ENCODE peak calls at places on chromosome 20, in six cellular contexts. K is NB4, R is A549, Z is heart left ventricle, N is GM12865, M is bronchial epithelial cell. S is an unnamed sample.

GRCh38 chr20:4406627-4407026 is 315.1 kb upstream of the PRND start:
- DNase-seq in R (no peak), K (no peak), Z (no peak), M (peak), N (no peak), S (peak)

GRCh38 chr20:45890077-45890996 is 671 bp downstream of the NEURL2 start:
- DNase-seq in R (peak), Z (peak), N (peak), K (no peak), M (peak), S (peak)

GRCh38 chr20:18288748-18289705 is 700 bp downstream of the ZNF133 start:
- DNase-seq in Z (no peak), M (no peak), N (peak), K (peak), R (peak), S (peak)

GRCh38 chr20:8155848-8156602 is 24.0 kb downstream of the PLCB1 start:
- DNase-seq in R (no peak), N (no peak), Z (peak), K (no peak), M (no peak), S (peak)

GRCh38 chr20:38649275-38649891 is 47.8 kb downstream of the ARHGAP40 start:
- DNase-seq in M (peak), Z (no peak), K (peak), N (peak), R (no peak), S (no peak)

GRCh38 chr20:38061109-38061508 is 27.6 kb downstream of the RPRD1B start:
- DNase-seq in N (peak), R (no peak), M (peak), Z (no peak), K (no peak), S (no peak)

GRCh38 chr20:25447671-25448070 is 40.2 kb downstream of the GINS1 start:
- DNase-seq in Z (no peak), M (no peak), N (no peak), R (no peak), K (no peak), S (no peak)

GRCh38 chr20:59568509-59569024 is 35.8 kb upstream of the PHACTR3 start:
- DNase-seq in K (peak), R (no peak), Z (no peak), M (no peak), N (no peak), S (no peak)

GRCh38 chr20:4064118-4064962 is 49.0 kb upstream of the RNF24 start:
- DNase-seq in R (peak), N (no peak), K (peak), Z (peak), M (peak), S (peak)

GRCh38 chr20:13081877-13082276 is 73.1 kb downstream of the SPTLC3 start:
- DNase-seq in N (no peak), K (no peak), Z (no peak), M (no peak), R (no peak), S (no peak)

GRCh38 chr20:61135966-61136365 is 116.1 kb upstream of the CDH4 start:
- DNase-seq in N (no peak), M (no peak), R (no peak), K (no peak), Z (no peak), S (no peak)

GRCh38 chr20:5150226-5151076 is 23.6 kb downstream of the CDS2 start:
- DNase-seq in Z (peak), R (no peak), M (no peak), K (no peak), N (no peak), S (peak)

GRCh38 chr20:57834306-57834863 is 124.6 kb upstream of the PMEPA1 start:
- DNase-seq in Z (no peak), R (no peak), N (no peak), M (no peak), K (no peak), S (no peak)

GRCh38 chr20:59858425-59858824 is 75.0 kb downstream of the SYCP2 start:
- DNase-seq in N (no peak), R (no peak), K (no peak), M (no peak), Z (no peak), S (no peak)

GRCh38 chr20:47326718-47327137 is 29.8 kb downstream of the ZMYND8 start:
- DNase-seq in M (no peak), Z (no peak), N (no peak), K (no peak), R (no peak), S (peak)

GRCh38 chr20:57346477-57346876 is 4.6 kb upstream of the RAE1 start:
- DNase-seq in R (peak), K (peak), Z (peak), M (peak), N (peak), S (peak)

GRCh38 chr20:5482791-5483190 is 166.0 kb upstream of the PROKR2 start:
- DNase-seq in Z (no peak), R (no peak), M (no peak), N (no peak), K (no peak), S (no peak)

GRCh38 chr20:63579017-63579705 is 5.1 kb upstream of the HELZ2 start:
- DNase-seq in R (no peak), M (no peak), N (no peak), K (peak), Z (no peak), S (no peak)

GRCh38 chr20:63879264-63879663 is 14.2 kb downstream of the TPD52L2 start:
- DNase-seq in K (no peak), N (no peak), Z (no peak), M (no peak), R (no peak), S (no peak)

GRCh38 chr20:56391596-56392281 is at the start of gene AURKA:
- DNase-seq in Z (no peak), K (no peak), N (no peak), M (no peak), R (no peak), S (no peak)

GRCh38 chr20:59004493-59004762 is 2.6 kb downstream of the CTSZ start:
- DNase-seq in R (no peak), K (no peak), M (no peak), N (no peak), Z (peak), S (no peak)

GRCh38 chr20:41172296-41173140 is 35.2 kb downstream of the PLCG1 start:
- DNase-seq in K (no peak), R (no peak), Z (no peak), M (no peak), N (no peak), S (no peak)

GRCh38 chr20:21548390-21549035 is 34.6 kb upstream of the NKX2-2 start:
- DNase-seq in R (no peak), M (no peak), K (no peak), Z (no peak), N (peak), S (no peak)

GRCh38 chr20:38748863-38749153 is 548 bp downstream of the ACTR5 start:
- DNase-seq in N (peak), K (peak), R (no peak), Z (no peak), M (peak), S (no peak)

GRCh38 chr20:61030130-61030529 is 221.9 kb upstream of the CDH4 start:
- DNase-seq in N (no peak), R (no peak), K (no peak), M (no peak), Z (no peak), S (no peak)

GRCh38 chr20:62498874-62499273 is 23.1 kb upstream of the GATA5 start:
- DNase-seq in K (no peak), Z (no peak), R (no peak), M (no peak), N (no peak), S (no peak)
- TF ChIP-seq CTCF in K (no peak), Z (no peak), R (no peak), M (no peak), N (no peak), S (no peak)

GRCh38 chr20:35602851-35603495 is 12.7 kb upstream of the SPAG4 start:
- DNase-seq in Z (no peak), K (no peak), R (no peak), M (no peak), N (no peak), S (no peak)

GRCh38 chr20:35603695-35604443 is 11.8 kb upstream of the SPAG4 start:
- DNase-seq in N (no peak), R (no peak), K (no peak), Z (no peak), M (no peak), S (no peak)

GRCh38 chr20:35600176-35600995 is 15.2 kb upstream of the SPAG4 start:
- DNase-seq in K (no peak), Z (no peak), M (no peak), R (no peak), N (no peak), S (no peak)

GRCh38 chr20:35601021-35601973 is 14.3 kb upstream of the SPAG4 start:
- DNase-seq in K (peak), R (peak), M (peak), N (peak), Z (peak), S (peak)

GRCh38 chr20:35601990-35602389 is 13.6 kb upstream of the SPAG4 start:
- DNase-seq in N (no peak), K (no peak), M (no peak), Z (no peak), R (no peak), S (no peak)
- H3K4me3 ChIP-seq in N (peak), K (no peak), M (peak), Z (peak), R (peak), S (no peak)

GRCh38 chr20:48789185-48789668 is 38.6 kb downstream of the PREX1 start:
- DNase-seq in N (peak), M (no peak), R (no peak), K (no peak), Z (no peak), S (no peak)

GRCh38 chr20:48788486-48789072 is 39.2 kb downstream of the PREX1 start:
- DNase-seq in N (peak), M (no peak), Z (no peak), R (no peak), K (peak), S (no peak)

GRCh38 chr20:48791666-48792071 is 36.1 kb downstream of the PREX1 start:
- DNase-seq in Z (no peak), M (no peak), R (no peak), N (no peak), K (no peak), S (peak)

GRCh38 chr20:48789781-48790544 is 37.8 kb downstream of the PREX1 start:
- DNase-seq in Z (no peak), M (no peak), K (peak), N (peak), R (no peak), S (no peak)

GRCh38 chr20:48791014-48791413 is 36.8 kb downstream of the PREX1 start:
- DNase-seq in K (peak), Z (no peak), N (peak), M (no peak), R (no peak), S (peak)
- TF ChIP-seq CTCF in K (no peak), Z (no peak), N (no peak), M (no peak), R (no peak), S (no peak)

DNA sequence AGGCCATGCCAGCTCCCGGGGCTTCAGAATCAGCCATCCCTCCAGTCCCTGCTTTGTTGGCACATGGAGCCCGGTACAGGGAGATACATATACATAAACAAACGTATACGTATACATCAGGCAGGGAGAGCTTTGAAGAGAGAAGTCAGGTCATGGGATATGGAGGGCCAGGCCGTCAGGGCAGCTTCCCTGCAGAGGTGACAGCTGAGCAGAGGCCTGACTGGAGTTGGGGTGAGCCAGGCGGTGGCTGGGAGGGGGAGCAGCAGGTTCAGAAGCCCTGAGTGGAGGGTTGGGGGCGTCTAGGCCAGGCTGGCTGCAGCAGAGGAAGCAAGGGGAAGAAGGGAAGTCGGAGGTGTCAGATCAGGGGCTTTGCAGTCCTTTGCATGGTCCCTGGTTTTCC is 61.7 kb downstream of the STK35 start:
- DNase-seq in Z (no peak), R (no peak), N (no peak), M (no peak), K (no peak), S (no peak)
- H3K4me3 ChIP-seq in Z (no peak), R (no peak), N (no peak), M (no peak), K (no peak), S (no peak)

GRCh38 chr20:51562334-51563140 is 20.0 kb upstream of the NFATC2 start:
- DNase-seq in Z (peak), R (peak), M (peak), N (no peak), K (peak), S (peak)
- TF ChIP-seq CTCF in Z (peak), R (peak), M (no peak), N (no peak), K (no peak), S (no peak)

GRCh38 chr20:19886666-19887288 is 128.7 kb downstream of the RIN2 start:
- DNase-seq in K (no peak), R (peak), N (no peak), M (peak), Z (no peak), S (peak)

GRCh38 chr20:19890358-19891117 is 126.6 kb upstream of the NAA20 start:
- DNase-seq in M (no peak), K (no peak), R (no peak), Z (no peak), N (no peak), S (no peak)

GRCh38 chr20:19887566-19888268 is 129.4 kb upstream of the NAA20 start:
- DNase-seq in M (no peak), K (no peak), R (no peak), Z (no peak), N (no peak), S (no peak)

GRCh38 chr20:19888269-19888669 is 128.9 kb upstream of the NAA20 start:
- DNase-seq in R (no peak), N (no peak), Z (no peak), M (peak), K (no peak), S (no peak)

DNA sequence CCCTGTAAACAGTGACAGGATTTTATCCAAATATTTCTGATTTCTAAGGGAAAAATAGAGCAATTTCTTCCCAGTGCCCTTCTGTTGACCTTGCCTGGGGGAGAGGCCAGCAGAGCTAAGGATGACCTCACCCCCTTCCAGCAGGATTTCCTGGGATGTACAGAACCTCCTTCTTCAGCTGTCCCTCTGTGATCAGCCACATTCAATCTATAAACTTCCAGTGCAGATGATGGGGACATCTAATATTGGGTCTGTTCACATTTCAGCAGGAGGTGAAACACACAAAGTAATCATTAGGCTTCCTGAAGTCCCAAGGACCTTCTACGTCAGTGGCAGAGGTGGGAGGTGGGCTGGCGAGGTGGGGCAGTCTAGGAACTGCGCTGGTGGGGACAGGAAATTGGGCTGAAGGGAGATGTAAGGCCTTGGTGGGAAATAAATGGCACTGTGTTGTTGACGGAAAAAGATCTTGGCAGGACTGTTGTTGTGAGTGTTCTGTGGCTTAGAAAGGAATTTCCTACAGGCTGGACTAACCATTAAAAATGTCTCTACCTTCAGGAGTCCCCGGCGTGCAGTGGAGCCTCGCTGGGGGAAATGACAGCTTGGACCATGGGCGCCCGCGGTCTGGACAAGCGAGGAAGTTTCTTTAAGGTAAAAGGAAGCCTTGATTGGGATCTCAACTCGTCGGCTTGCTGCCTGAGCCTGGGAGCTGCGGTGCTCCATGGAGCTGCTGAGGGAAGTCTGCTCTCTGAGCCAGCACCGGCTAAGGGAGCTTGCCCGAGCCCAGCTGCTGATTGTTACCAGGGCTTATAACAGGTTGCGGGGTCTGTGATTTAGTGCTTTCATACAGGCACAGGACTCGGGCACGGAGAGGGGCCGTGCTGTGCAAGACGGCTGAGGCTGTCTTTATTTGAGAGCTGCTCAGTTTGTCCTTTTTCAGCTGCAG is 127.9 kb upstream of the NAA20 start:
- DNase-seq in N (no peak), M (no peak), K (no peak), Z (peak), R (no peak), S (peak)
- H3K4me3 ChIP-seq in N (no peak), M (no peak), K (no peak), Z (peak), R (peak), S (peak)